ENCODE peak calls at places on chromosomes 1 and 21, in seven cellular contexts. One of them, this sample, is unnamed.

GRCh38 chr1:229060140-229060539 is 210.8 kb upstream of the RAB4A start:
- DNase-seq in suprapubic skin: no peak
- DNase-seq in IMR-90: no peak
- DNase-seq in breast epithelium: no peak
- DNase-seq in NB4: no peak
- DNase-seq in body of pancreas: no peak
- DNase-seq in esophagus squamous epithelium: no peak
- DNase-seq in this sample: no peak

GRCh38 chr1:48414264-48414663 is 57.7 kb downstream of the SPATA6 start:
- DNase-seq in breast epithelium: no peak
- DNase-seq in suprapubic skin: no peak
- DNase-seq in NB4: no peak
- DNase-seq in IMR-90: peak
- DNase-seq in esophagus squamous epithelium: no peak
- DNase-seq in body of pancreas: no peak
- DNase-seq in this sample: no peak

GRCh38 chr1:3417082-3417728 is 37.3 kb upstream of the ARHGEF16 start:
- DNase-seq in suprapubic skin: no peak
- DNase-seq in IMR-90: no peak
- DNase-seq in esophagus squamous epithelium: no peak
- DNase-seq in NB4: peak
- DNase-seq in body of pancreas: no peak
- DNase-seq in breast epithelium: no peak
- DNase-seq in this sample: no peak

GRCh38 chr1:36006941-36007500 is 76.1 kb downstream of the AGO3 start:
- DNase-seq in NB4: no peak
- DNase-seq in IMR-90: no peak
- DNase-seq in breast epithelium: no peak
- DNase-seq in body of pancreas: no peak
- DNase-seq in esophagus squamous epithelium: no peak
- DNase-seq in suprapubic skin: no peak
- DNase-seq in this sample: no peak

GRCh38 chr1:45585496-45586075 is 1.7 kb downstream of the NASP start:
- DNase-seq in breast epithelium: no peak
- DNase-seq in esophagus squamous epithelium: no peak
- DNase-seq in IMR-90: no peak
- DNase-seq in suprapubic skin: no peak
- DNase-seq in NB4: no peak
- DNase-seq in body of pancreas: no peak
- DNase-seq in this sample: no peak

GRCh38 chr1:33327587-33328325 is 6.9 kb upstream of the A3GALT2 start:
- DNase-seq in suprapubic skin: peak
- DNase-seq in esophagus squamous epithelium: no peak
- DNase-seq in NB4: peak
- DNase-seq in breast epithelium: peak
- DNase-seq in body of pancreas: no peak
- DNase-seq in IMR-90: peak
- DNase-seq in this sample: no peak

GRCh38 chr1:172976222-172977041 is 74.3 kb downstream of the TNFSF18 start:
- DNase-seq in NB4: no peak
- DNase-seq in IMR-90: peak
- DNase-seq in esophagus squamous epithelium: no peak
- DNase-seq in suprapubic skin: no peak
- DNase-seq in body of pancreas: peak
- DNase-seq in breast epithelium: no peak
- DNase-seq in this sample: no peak

GRCh38 chr1:12769031-12769430 is 4.5 kb upstream of the PRAMEF12 start:
- DNase-seq in esophagus squamous epithelium: no peak
- DNase-seq in breast epithelium: no peak
- DNase-seq in body of pancreas: no peak
- DNase-seq in IMR-90: no peak
- DNase-seq in NB4: no peak
- DNase-seq in suprapubic skin: no peak
- DNase-seq in this sample: no peak

GRCh38 chr1:224852901-224853568 is 76.4 kb upstream of the DNAH14 start:
- DNase-seq in NB4: peak
- DNase-seq in suprapubic skin: no peak
- DNase-seq in esophagus squamous epithelium: no peak
- DNase-seq in breast epithelium: no peak
- DNase-seq in IMR-90: peak
- DNase-seq in body of pancreas: no peak
- DNase-seq in this sample: no peak

GRCh38 chr1:168148916-168149315 is 12.2 kb upstream of the GPR161 start:
- DNase-seq in body of pancreas: no peak
- DNase-seq in IMR-90: no peak
- DNase-seq in breast epithelium: no peak
- DNase-seq in NB4: no peak
- DNase-seq in suprapubic skin: no peak
- DNase-seq in esophagus squamous epithelium: no peak
- DNase-seq in this sample: no peak
- H3K4me3 ChIP-seq in body of pancreas: no peak
- H3K4me3 ChIP-seq in IMR-90: no peak
- H3K4me3 ChIP-seq in breast epithelium: no peak
- H3K4me3 ChIP-seq in NB4: no peak
- H3K4me3 ChIP-seq in suprapubic skin: no peak
- H3K4me3 ChIP-seq in esophagus squamous epithelium: no peak
- H3K4me3 ChIP-seq in this sample: no peak

DNA sequence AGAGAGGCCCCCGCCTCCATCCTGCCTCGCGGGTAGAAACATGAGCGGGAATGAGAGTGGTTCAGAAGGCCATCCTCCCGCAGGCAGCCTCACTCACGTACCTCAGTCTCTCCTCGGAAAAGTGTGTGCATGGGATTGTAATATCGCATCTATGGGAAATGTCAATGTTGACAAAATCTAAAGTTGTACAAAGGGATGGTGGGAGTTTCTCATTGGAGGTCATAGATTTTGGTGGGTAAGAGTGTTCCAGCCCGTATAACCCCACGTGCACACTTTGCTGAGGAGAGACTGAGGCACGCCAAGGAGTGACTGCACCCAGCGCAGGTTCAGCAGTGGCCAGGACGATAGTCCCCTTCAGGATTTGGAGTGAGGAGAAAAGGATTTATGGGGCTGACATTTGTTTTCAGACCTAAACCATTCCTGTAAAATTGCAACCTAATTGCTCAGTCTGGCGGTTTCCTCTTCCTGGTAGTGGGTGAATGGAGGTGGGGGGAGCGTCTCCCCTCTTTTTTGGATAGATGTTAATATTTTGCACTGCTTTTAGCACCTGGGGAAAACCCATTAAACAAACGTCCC is 59.6 kb downstream of the GALNT2 start:
- DNase-seq in breast epithelium: no peak
- DNase-seq in esophagus squamous epithelium: no peak
- DNase-seq in IMR-90: no peak
- DNase-seq in suprapubic skin: no peak
- DNase-seq in NB4: no peak
- DNase-seq in body of pancreas: no peak
- DNase-seq in this sample: no peak
- TF ChIP-seq POLR2A in breast epithelium: no peak
- TF ChIP-seq POLR2A in esophagus squamous epithelium: no peak
- TF ChIP-seq POLR2A in IMR-90: no peak
- TF ChIP-seq POLR2A in suprapubic skin: no peak
- TF ChIP-seq POLR2A in NB4: no peak
- TF ChIP-seq POLR2A in body of pancreas: no peak
- TF ChIP-seq POLR2A in this sample: no peak

GRCh38 chr1:39570477-39571177 is 6.0 kb downstream of the PABPC4 start:
- DNase-seq in esophagus squamous epithelium: no peak
- DNase-seq in body of pancreas: no peak
- DNase-seq in NB4: no peak
- DNase-seq in suprapubic skin: no peak
- DNase-seq in breast epithelium: no peak
- DNase-seq in IMR-90: no peak
- DNase-seq in this sample: no peak

GRCh38 chr1:39573736-39574624 is 2.6 kb downstream of the PABPC4 start:
- DNase-seq in suprapubic skin: no peak
- DNase-seq in IMR-90: peak
- DNase-seq in breast epithelium: no peak
- DNase-seq in NB4: peak
- DNase-seq in esophagus squamous epithelium: no peak
- DNase-seq in body of pancreas: no peak
- DNase-seq in this sample: no peak

GRCh38 chr1:39571178-39571483 is 5.5 kb downstream of the PABPC4 start:
- DNase-seq in body of pancreas: no peak
- DNase-seq in breast epithelium: no peak
- DNase-seq in suprapubic skin: no peak
- DNase-seq in IMR-90: no peak
- DNase-seq in esophagus squamous epithelium: no peak
- DNase-seq in NB4: no peak
- DNase-seq in this sample: no peak

GRCh38 chr1:39573097-39573465 is 3.5 kb downstream of the PABPC4 start:
- DNase-seq in IMR-90: no peak
- DNase-seq in esophagus squamous epithelium: no peak
- DNase-seq in breast epithelium: no peak
- DNase-seq in NB4: no peak
- DNase-seq in body of pancreas: no peak
- DNase-seq in suprapubic skin: no peak
- DNase-seq in this sample: no peak

GRCh38 chr1:39572379-39573096 is 4.1 kb downstream of the PABPC4 start:
- DNase-seq in breast epithelium: no peak
- DNase-seq in suprapubic skin: no peak
- DNase-seq in body of pancreas: no peak
- DNase-seq in NB4: no peak
- DNase-seq in IMR-90: no peak
- DNase-seq in esophagus squamous epithelium: no peak
- DNase-seq in this sample: no peak
- H3K4me3 ChIP-seq in breast epithelium: no peak
- H3K4me3 ChIP-seq in suprapubic skin: no peak
- H3K4me3 ChIP-seq in body of pancreas: no peak
- H3K4me3 ChIP-seq in NB4: peak
- H3K4me3 ChIP-seq in IMR-90: no peak
- H3K4me3 ChIP-seq in esophagus squamous epithelium: no peak
- H3K4me3 ChIP-seq in this sample: no peak

DNA sequence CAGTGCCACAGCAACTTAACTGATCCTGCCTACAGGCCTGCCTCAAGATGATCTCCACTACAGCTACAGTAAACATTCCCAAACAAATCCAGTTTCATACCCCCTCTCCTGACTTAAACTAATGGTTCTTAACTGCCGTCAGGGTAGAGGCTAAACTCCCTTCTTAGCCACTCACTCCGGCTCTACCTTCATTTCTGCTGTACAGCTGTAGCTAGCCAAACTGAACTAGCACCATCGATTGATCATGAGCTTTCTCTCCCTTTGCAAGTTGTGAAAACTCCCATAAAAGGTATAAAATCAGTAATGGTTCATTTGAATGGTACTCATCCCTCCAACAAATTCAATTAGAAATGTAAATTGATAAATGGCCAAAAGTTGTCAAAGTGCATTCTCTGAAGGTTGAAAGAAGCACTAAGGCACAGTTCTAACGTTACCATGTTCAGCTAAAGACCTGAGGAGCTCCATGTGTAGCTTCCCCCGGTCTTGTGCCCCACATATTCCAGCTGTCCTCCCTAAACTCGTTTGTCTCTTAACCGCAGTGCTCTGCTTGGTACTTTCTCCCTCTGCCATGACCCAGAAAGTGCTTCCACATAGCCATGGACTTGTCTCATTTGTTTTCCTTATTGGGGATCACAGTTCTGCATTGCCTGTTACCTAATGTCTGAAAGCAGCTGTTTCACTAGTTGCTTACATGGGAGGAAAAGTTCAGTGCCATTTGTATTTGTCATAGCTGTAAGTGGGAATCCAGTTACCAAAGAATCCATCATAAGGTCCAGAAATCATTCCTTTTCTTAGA is 49.8 kb downstream of the DHX9 start:
- DNase-seq in NB4: peak
- DNase-seq in suprapubic skin: no peak
- DNase-seq in IMR-90: peak
- DNase-seq in body of pancreas: no peak
- DNase-seq in breast epithelium: no peak
- DNase-seq in esophagus squamous epithelium: no peak
- DNase-seq in this sample: no peak
- TF ChIP-seq POLR2A in NB4: no peak
- TF ChIP-seq POLR2A in suprapubic skin: no peak
- TF ChIP-seq POLR2A in IMR-90: no peak
- TF ChIP-seq POLR2A in body of pancreas: no peak
- TF ChIP-seq POLR2A in breast epithelium: no peak
- TF ChIP-seq POLR2A in esophagus squamous epithelium: no peak
- TF ChIP-seq POLR2A in this sample: no peak

DNA sequence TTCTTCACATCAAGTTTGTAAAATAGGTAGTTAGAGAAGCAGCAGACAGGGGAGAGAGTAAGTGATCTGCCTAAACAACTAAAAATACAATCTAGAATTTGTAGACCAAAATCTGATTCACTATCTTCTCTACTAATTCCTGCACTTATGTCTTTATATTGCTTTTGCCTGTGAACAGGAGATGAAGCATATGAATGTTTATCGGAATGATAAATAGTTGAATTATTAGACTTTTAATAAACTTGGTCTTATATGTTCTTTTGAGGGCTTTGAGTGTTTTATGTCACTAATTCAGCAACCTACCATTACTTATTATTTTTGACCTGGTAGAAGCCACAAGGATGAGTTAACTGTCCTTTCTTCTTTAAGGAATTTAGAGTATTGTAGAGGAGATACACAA is 2.3 kb downstream of the DESI2 start:
- DNase-seq in IMR-90: no peak
- DNase-seq in breast epithelium: no peak
- DNase-seq in esophagus squamous epithelium: no peak
- DNase-seq in NB4: no peak
- DNase-seq in suprapubic skin: no peak
- DNase-seq in body of pancreas: no peak
- DNase-seq in this sample: no peak
- H3K4me3 ChIP-seq in IMR-90: no peak
- H3K4me3 ChIP-seq in breast epithelium: no peak
- H3K4me3 ChIP-seq in esophagus squamous epithelium: no peak
- H3K4me3 ChIP-seq in NB4: peak
- H3K4me3 ChIP-seq in suprapubic skin: no peak
- H3K4me3 ChIP-seq in body of pancreas: no peak
- H3K4me3 ChIP-seq in this sample: no peak

DNA sequence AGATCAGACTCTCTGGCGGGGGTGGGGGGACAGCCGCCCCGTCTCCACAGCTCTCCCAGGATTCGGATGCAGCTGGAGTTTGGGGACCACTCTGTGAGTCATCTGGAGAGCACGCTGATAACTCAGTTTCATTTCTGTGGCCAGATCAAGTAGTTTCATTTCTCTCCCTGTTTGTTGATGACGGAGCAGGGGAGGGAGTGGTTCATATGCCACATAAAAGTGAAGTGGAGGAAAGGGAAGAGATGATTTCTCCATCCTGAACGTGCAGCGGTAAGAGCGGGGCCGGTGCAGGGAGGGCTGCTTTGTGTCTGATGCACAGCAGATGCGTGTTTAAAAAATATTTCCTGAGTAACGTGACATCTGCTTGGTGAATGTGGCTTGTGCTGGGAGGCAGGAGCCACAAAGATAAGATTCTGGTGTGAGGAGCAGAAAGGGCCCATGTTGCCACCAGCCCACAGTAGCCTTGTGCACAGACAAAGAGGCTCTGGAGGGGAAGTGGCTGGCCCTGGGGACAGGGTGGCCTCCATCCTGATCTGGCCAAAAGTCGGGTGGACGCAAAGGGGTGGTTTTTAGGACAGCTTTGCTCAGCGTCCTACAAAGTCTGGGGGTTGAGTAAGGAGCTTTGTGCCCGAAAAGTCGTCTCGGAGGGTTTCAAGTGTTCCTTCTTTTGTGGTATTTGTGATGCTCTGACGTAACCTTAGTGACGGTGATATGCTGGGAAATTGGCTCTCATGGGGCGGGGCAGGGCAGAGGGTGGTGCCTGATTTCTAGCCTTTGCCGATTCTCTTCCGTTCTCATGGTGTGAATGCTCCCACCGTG is at the start of gene MX2:
- DNase-seq in body of pancreas: peak
- DNase-seq in IMR-90: peak
- DNase-seq in NB4: peak
- DNase-seq in breast epithelium: peak
- DNase-seq in esophagus squamous epithelium: peak
- DNase-seq in suprapubic skin: peak
- DNase-seq in this sample: peak
- TF ChIP-seq POLR2A in body of pancreas: peak
- TF ChIP-seq POLR2A in IMR-90: no peak
- TF ChIP-seq POLR2A in NB4: no peak
- TF ChIP-seq POLR2A in breast epithelium: no peak
- TF ChIP-seq POLR2A in esophagus squamous epithelium: peak
- TF ChIP-seq POLR2A in suprapubic skin: peak
- TF ChIP-seq POLR2A in this sample: no peak